ENCODE peak calls at places on chromosome 7, in four cellular contexts. C, N, U and S are unnamed samples.

GRCh38 chr7:78261739-78262138 is 463.2 kb downstream of the PHTF2 start:
- DNase-seq in C (no peak), U (no peak), N (no peak), S (no peak)

GRCh38 chr7:22607180-22607579 is 107.2 kb upstream of the STEAP1B start:
- DNase-seq in U (no peak), N (no peak), C (no peak), S (no peak)

GRCh38 chr7:139692723-139693122 is 85.1 kb downstream of the HIPK2 start:
- DNase-seq in U (no peak), N (no peak), C (no peak), S (no peak)

GRCh38 chr7:124701955-124702354 is 63.6 kb downstream of the GPR37 start:
- DNase-seq in U (no peak), C (peak; percentile 37), N (peak; percentile 10), S (no peak)

GRCh38 chr7:44159824-44160630 is 18.9 kb upstream of the MYL7 start:
- DNase-seq in N (no peak), C (no peak), U (no peak), S (no peak)

GRCh38 chr7:134887523-134887922 is 98.8 kb upstream of the AGBL3 start:
- DNase-seq in N (no peak), C (no peak), U (no peak), S (no peak)

GRCh38 chr7:36966039-36966438 is 241.7 kb upstream of the AOAH start:
- DNase-seq in C (no peak), N (no peak), U (no peak), S (no peak)

GRCh38 chr7:130363156-130363847 is 17.0 kb upstream of the CPA1 start:
- DNase-seq in U (no peak), C (peak; percentile 48), N (peak; percentile 81), S (no peak)

GRCh38 chr7:1275685-1276424 is 43.2 kb downstream of the UNCX start:
- DNase-seq in N (no peak), U (peak; percentile 6), C (no peak), S (no peak)

GRCh38 chr7:8176370-8177081 is 85.4 kb downstream of the ICA1 start:
- DNase-seq in N (no peak), U (no peak), C (no peak), S (no peak)

GRCh38 chr7:105304040-105304895 is 84.5 kb downstream of the SRPK2 start:
- DNase-seq in U (no peak), C (no peak), N (peak; percentile 25), S (no peak)

GRCh38 chr7:12158334-12159060 is 52.6 kb upstream of the TMEM106B start:
- DNase-seq in U (no peak), N (no peak), C (no peak), S (no peak)

GRCh38 chr7:13165854-13166253 is 478.4 kb downstream of the ARL4A start:
- DNase-seq in U (no peak), C (no peak), N (no peak), S (no peak)

GRCh38 chr7:67361150-67361549 is 364.5 kb downstream of the TYW1 start:
- DNase-seq in N (no peak), U (no peak), C (no peak), S (no peak)

GRCh38 chr7:44110724-44111635 is 6.8 kb downstream of the AEBP1 start:
- DNase-seq in C (no peak), N (no peak), U (no peak), S (no peak)

GRCh38 chr7:79922894-79923293 is 211.7 kb upstream of the GNAI1 start:
- DNase-seq in U (no peak), C (no peak), N (no peak), S (no peak)

GRCh38 chr7:128115821-128116723 is 84.8 kb upstream of the LRRC4 start:
- DNase-seq in C (no peak), U (no peak), N (no peak), S (peak; percentile 43)

GRCh38 chr7:98617960-98618418 is 904 bp downstream of the NPTX2 start:
- DNase-seq in N (no peak), U (no peak), C (no peak), S (no peak)

GRCh38 chr7:29033584-29033983 is 75.5 kb upstream of the TRIL start:
- DNase-seq in C (no peak), N (no peak), U (no peak), S (no peak)

DNA sequence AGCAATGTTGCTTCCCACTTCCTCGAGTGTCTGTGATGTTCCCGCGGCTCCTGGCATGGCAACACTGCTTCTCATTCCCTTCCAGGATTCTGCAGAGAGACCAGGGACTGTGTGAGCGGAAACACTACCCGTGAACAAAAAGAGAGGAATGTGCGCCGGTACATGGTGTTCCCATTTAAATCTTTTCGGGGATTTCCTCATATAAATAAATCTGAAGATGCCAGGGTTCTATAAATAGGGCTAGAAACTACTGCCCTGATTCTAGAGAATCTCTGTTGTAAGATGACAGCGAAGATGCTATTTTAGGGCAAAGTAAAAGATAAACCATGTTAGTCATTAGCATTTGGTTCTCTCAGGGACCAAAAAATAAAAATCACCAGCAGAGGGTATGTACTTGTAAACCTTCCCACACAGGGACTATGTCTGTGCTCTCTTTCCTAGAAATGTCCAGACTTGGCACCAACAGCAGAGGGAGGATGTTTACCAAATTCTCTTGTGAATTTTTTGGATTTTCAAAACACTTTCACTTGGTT is 92.2 kb upstream of the DDC start:
- DNase-seq in N (peak; percentile 31), U (peak; percentile 48), C (peak; percentile 90), S (no peak)
- TF ChIP-seq CTCF in N (no peak), U (no peak), C (no peak), S (no peak)

GRCh38 chr7:107684947-107685463 is 24.4 kb downstream of the SLC26A4 start:
- DNase-seq in C (no peak), N (no peak), U (no peak), S (no peak)

GRCh38 chr7:107678110-107678753 is 17.6 kb downstream of the SLC26A4 start:
- DNase-seq in U (no peak), C (no peak), N (no peak), S (no peak)

GRCh38 chr7:107676249-107676648 is 15.6 kb downstream of the SLC26A4 start:
- DNase-seq in N (no peak), C (no peak), U (no peak), S (no peak)

GRCh38 chr7:107684287-107684686 is 23.7 kb downstream of the SLC26A4 start:
- DNase-seq in U (no peak), N (no peak), C (no peak), S (no peak)

DNA sequence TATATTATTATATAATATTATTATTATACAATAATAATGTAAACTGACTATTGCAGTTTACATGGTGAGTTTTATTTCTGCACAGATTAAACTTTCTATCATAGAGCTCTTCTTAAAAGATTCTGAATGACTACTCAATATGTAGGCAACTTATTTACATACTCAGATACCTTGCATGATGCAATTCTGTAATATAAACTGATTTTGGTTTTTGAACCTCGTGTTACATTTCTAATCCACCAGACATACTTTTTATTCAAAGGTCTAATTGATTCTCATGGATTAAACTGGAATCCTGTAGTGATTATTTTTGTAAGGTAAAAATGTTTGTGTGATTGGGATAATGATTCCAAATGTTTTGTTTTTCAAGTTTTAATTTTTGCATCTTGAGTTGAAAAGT is 19.9 kb downstream of the SLC26A4 start:
- DNase-seq in C (no peak), U (no peak), N (no peak), S (no peak)
- TF ChIP-seq CTCF in C (no peak), U (no peak), N (no peak), S (no peak)

GRCh38 chr7:2317556-2318293 is 3.5 kb upstream of the SNX8 start:
- DNase-seq in C (no peak), N (no peak), U (no peak), S (no peak)

GRCh38 chr7:2325028-2325625 is 10.9 kb upstream of the SNX8 start:
- DNase-seq in C (no peak), U (no peak), N (no peak), S (no peak)

GRCh38 chr7:2315787-2316186 is 1.5 kb upstream of the SNX8 start:
- DNase-seq in U (no peak), C (no peak), N (no peak), S (no peak)

GRCh38 chr7:2316578-2316977 is 2.3 kb upstream of the SNX8 start:
- DNase-seq in N (no peak), U (no peak), C (no peak), S (no peak)

DNA sequence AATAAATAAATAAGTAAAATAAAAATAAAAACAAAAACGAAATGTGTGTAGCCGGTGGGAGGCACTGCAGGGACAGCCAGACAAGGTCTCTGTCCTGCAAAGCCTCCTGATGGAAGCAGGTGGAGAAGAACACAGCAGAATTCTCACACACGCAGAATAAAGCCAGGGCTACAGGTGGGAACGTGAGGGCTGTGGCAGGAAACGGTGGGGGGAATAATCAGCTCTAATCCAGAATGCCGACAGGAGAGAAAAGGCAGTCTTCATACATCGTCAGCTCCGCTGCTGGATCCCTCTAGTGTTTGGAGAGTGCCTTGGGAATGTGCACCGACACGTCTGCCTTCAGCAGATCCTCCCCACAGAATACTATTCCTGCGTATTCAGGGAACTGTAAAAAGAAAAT is 6.8 kb upstream of the SNX8 start:
- DNase-seq in U (no peak), N (peak; percentile 46), C (no peak), S (no peak)
- TF ChIP-seq CTCF in U (no peak), N (peak; percentile 35), C (no peak), S (peak; percentile 27)

GRCh38 chr7:27377988-27378387 is 135.4 kb downstream of the EVX1 start:
- DNase-seq in U (no peak), C (no peak), N (no peak), S (no peak)
- TF ChIP-seq CTCF in U (no peak), C (no peak), N (no peak), S (no peak)

DNA sequence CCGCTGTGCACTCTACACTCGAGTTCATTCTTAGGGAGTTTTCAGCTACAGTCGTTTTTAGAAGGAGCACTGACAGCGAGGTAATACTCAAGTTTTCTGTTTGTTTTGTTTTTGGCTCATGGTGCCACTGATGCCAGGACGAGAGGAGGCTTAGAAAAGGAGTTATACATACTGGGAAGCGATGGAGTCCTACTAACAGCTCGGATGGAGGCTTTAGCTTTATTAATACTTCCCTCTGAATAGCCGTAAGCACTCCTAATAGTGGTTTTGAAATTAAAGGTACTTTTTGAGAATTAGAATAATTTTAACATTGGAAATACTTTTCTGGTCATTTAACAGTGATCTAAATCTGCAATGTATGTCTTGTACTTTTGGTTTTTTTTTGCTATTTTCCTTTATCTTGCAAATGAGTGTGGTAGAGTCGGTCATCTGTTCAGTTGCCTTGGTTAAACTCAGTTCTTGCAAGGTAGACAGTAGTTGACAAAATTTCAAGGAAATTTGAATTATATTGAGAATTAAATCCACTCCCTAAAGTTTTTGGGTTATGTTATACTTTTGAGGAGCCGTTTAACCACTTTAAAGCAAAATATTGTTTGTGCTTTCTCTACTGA is 1.4 kb downstream of the HBP1 start:
- DNase-seq in U (no peak), N (no peak), C (no peak), S (no peak)
- TF ChIP-seq CTCF in U (no peak), N (no peak), C (no peak), S (no peak)